ENCODE peak calls at places on chromosome 19, in four cellular contexts. F, L, H and S are unnamed samples.

GRCh38 chr19:6045108-6045507 is 65.2 kb downstream of the RFX2 start:
- DNase-seq in F (no peak), L (no peak), H (no peak), S (no peak)

GRCh38 chr19:53504903-53505302 is 33.0 kb upstream of the ZNF331 start:
- DNase-seq in F (no peak), L (no peak), H (no peak), S (no peak)

GRCh38 chr19:5877869-5878268 is 7.5 kb upstream of the FUT5 start:
- DNase-seq in F (no peak), L (no peak), H (no peak), S (no peak)

GRCh38 chr19:13342672-13343071 is 163.6 kb downstream of the CACNA1A start:
- DNase-seq in F (no peak), L (no peak), H (no peak), S (no peak)

GRCh38 chr19:52099497-52100138 is 4.1 kb upstream of the ZNF841 start:
- DNase-seq in F (no peak), L (no peak), H (no peak), S (no peak)

GRCh38 chr19:33811246-33811645 is 14.6 kb downstream of the KCTD15 start:
- DNase-seq in F (no peak), L (no peak), H (no peak), S (no peak)

GRCh38 chr19:13169769-13170168 is 19.6 kb downstream of the IER2 start:
- DNase-seq in F (peak; percentile 89), L (no peak), H (no peak), S (no peak)

GRCh38 chr19:54281008-54281728 is at the start of gene LILRB2:
- DNase-seq in F (no peak), L (no peak), H (no peak), S (no peak)

GRCh38 chr19:5130371-5131030 is 161.6 kb downstream of the KDM4B start:
- DNase-seq in F (no peak), L (no peak), H (no peak), S (no peak)

GRCh38 chr19:46919324-46919723 is 58.5 kb downstream of the ARHGAP35 start:
- DNase-seq in F (no peak), L (no peak), H (no peak), S (no peak)

GRCh38 chr19:2722541-2723344 is 1.6 kb upstream of the DIRAS1 start:
- DNase-seq in F (peak; percentile 58), L (peak; percentile 20), H (no peak), S (no peak)

GRCh38 chr19:1070576-1070930 is 3.6 kb downstream of the ARHGAP45 start:
- DNase-seq in F (no peak), L (no peak), H (no peak), S (no peak)

GRCh38 chr19:46481947-46482346 is 10.6 kb upstream of the PNMA8A start:
- DNase-seq in F (no peak), L (no peak), H (no peak), S (no peak)

GRCh38 chr19:6710273-6711077 is 10.0 kb downstream of the C3 start:
- DNase-seq in F (no peak), L (no peak), H (no peak), S (no peak)

GRCh38 chr19:927044-927706 is 1.3 kb downstream of the ARID3A start:
- DNase-seq in F (no peak), L (peak; percentile 53), H (no peak), S (peak; percentile 64)

GRCh38 chr19:7690779-7691258 is 10.2 kb downstream of the TRAPPC5 start:
- DNase-seq in F (no peak), L (no peak), H (no peak), S (no peak)

GRCh38 chr19:31974941-31975340 is 370.5 kb upstream of the ZNF507 start:
- DNase-seq in F (no peak), L (no peak), H (no peak), S (no peak)

GRCh38 chr19:39046037-39046821 is 13.9 kb upstream of the FBXO27 start:
- DNase-seq in F (peak; percentile 87), L (no peak), H (no peak), S (peak; percentile 39)

GRCh38 chr19:10418281-10419199 is 1.8 kb upstream of the PDE4A start:
- DNase-seq in F (peak; percentile 56), L (no peak), H (no peak), S (no peak)

GRCh38 chr19:38321646-38322323 is 2.1 kb downstream of the KCNK6 start:
- DNase-seq in F (no peak), L (no peak), H (no peak), S (no peak)

GRCh38 chr19:58569943-58570670 is 3.0 kb downstream of the MZF1 start:
- DNase-seq in F (no peak), L (peak; percentile 1), H (no peak), S (no peak)

GRCh38 chr19:32234663-32235217 is 110.7 kb upstream of the ZNF507 start:
- DNase-seq in F (no peak), L (no peak), H (no peak), S (no peak)

GRCh38 chr19:16914421-16914820 is 25.6 kb downstream of the F2RL3 start:
- DNase-seq in F (no peak), L (no peak), H (no peak), S (no peak)

GRCh38 chr19:55145241-55145640 is 3.8 kb downstream of the TNNT1 start:
- DNase-seq in F (no peak), L (no peak), H (no peak), S (no peak)

GRCh38 chr19:1945899-1946298 is 4.9 kb downstream of the CSNK1G2 start:
- DNase-seq in F (peak; percentile 56), L (peak; percentile 26), H (no peak), S (peak; percentile 64)

GRCh38 chr19:5147971-5148793 is 179.3 kb downstream of the KDM4B start:
- DNase-seq in F (no peak), L (peak; percentile 2), H (no peak), S (no peak)

GRCh38 chr19:28633223-28634030 is 579.5 kb downstream of the UQCRFS1 start:
- DNase-seq in F (peak; percentile 61), L (no peak), H (no peak), S (peak; percentile 59)

GRCh38 chr19:45061965-45062364 is 14.3 kb downstream of the ZNF296 start:
- DNase-seq in F (no peak), L (no peak), H (no peak), S (no peak)

GRCh38 chr19:49858591-49858985 is 7.6 kb downstream of the PTOV1 start:
- DNase-seq in F (no peak), L (peak; percentile 85), H (no peak), S (no peak)

GRCh38 chr19:52200044-52200443 is 10.2 kb downstream of the PPP2R1A start:
- DNase-seq in F (no peak), L (peak; percentile 4), H (no peak), S (no peak)

GRCh38 chr19:43726736-43727592 is 11.1 kb downstream of the IRGC start:
- DNase-seq in F (no peak), L (no peak), H (no peak), S (no peak)

GRCh38 chr19:55173717-55174409 is 6.2 kb downstream of the SYT5 start:
- DNase-seq in F (peak; percentile 93), L (peak; percentile 17), H (no peak), S (peak; percentile 43)

GRCh38 chr19:51114087-51114714 is 6.0 kb upstream of the CTU1 start:
- DNase-seq in F (no peak), L (no peak), H (no peak), S (no peak)

DNA sequence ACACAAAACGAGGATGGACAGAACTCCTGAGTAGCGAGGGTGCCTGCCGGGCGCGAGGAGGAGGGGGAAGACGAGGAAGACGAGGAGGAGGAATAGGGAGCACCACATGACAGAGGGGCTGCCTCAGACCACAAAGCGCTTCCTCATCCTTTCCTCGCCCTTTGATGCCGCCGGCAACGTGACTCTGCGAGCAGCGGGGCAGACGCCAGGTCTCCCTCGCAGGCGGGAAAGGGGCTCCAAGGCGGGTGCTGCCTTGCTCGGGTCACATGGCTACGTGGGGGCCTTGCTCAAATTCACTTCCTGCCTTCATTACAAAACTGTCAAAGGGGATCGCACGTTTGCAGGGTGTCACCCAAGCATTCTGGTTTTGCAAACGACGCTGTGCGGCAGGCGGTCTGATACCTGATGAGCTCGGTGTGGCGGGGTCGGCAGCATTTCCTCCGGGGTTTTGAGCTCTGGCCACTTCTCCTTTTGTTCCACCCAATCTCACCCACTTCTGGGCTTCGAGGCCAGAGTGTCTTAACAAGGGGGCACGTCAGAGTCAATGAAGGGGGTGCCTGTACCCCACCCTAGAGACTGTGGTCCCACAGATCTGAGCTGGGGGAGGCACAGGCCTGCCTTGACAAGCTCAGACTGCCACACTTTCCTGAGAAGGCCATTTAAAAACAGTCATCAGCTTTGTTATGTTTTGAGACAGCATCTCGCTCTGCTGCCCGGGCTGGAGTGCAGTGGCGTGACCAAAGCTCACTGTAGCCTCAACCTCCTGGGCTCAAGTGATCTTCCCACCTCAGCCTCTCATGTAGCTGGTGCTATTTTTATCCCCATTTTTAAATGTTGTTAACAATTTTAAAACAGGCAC is 14.9 kb downstream of the MAP2K2 start:
- DNase-seq in F (no peak), L (peak; percentile 44), H (no peak), S (no peak)
- TF ChIP-seq POLR2A in F (no peak), L (no peak), H (no peak), S (no peak)

DNA sequence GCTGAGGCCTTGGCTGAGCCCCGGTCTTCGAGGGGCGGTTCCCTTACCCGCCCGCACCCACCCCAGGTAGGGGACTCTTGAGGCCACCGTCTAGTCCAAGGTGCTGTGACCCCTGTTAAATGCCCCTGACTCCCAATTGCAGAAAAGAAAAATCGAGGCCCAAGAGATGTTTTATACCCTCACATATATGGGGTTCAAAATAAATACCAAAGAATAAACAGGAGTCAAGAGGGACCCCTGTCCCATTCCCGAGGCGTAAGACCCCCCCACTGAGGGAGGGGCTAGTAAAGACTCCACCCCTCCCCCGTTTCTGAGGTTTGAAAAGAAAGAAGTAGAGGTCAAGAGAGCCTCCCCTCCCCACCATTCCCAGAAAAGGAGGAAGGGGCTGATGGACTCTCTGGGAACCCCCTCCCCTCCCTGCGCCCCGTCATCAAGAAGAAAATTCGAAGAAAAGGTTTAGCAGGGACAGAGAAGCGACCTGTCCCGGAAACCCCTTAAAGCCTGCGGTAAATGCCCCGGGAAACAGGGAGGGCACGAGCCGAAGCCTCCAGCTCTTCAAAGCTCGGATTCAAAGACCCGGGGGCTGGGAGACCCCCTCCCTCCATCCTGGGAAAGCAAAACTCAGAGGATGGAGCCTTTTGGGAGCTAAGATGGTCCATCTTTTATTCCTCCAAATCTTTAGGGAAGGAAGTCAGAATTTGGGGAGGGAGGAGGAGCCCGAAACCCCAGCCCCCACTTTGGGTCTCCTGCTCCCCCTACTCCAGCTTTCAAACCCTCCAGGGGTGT is 745 bp upstream of the RAB3A start:
- DNase-seq in F (no peak), L (no peak), H (no peak), S (no peak)
- TF ChIP-seq POLR2A in F (no peak), L (peak; percentile 46), H (peak; percentile 10), S (peak; percentile 61)

GRCh38 chr19:36605839-36606478 is 846 bp downstream of the ZNF382 start:
- DNase-seq in F (no peak), L (peak; percentile 5), H (no peak), S (no peak)

GRCh38 chr19:36604656-36605100 is 435 bp upstream of the ZNF382 start:
- DNase-seq in F (no peak), L (peak; percentile 70), H (no peak), S (peak; percentile 96)

GRCh38 chr19:36605101-36605838 is at the start of gene ZNF382:
- DNase-seq in F (no peak), L (peak; percentile 80), H (no peak), S (peak; percentile 93)
- TF ChIP-seq POLR2A in F (no peak), L (peak; percentile 57), H (peak; percentile 28), S (peak; percentile 87)

GRCh38 chr19:3830841-3831589 is 37.8 kb downstream of the ZFR2 start:
- DNase-seq in F (no peak), L (no peak), H (no peak), S (no peak)
- TF ChIP-seq POLR2A in F (no peak), L (no peak), H (no peak), S (no peak)